ENCODE peak calls at places on chromosomes 12 and 14, in seven cellular contexts. B, K, T, H, G, V and J are unnamed samples.

GRCh38 chr14:65255583-65256443 is 153.5 kb upstream of the MAX start:
- DNase-seq in B (no peak), K (no peak), T (peak), H (peak), G (no peak), V (no peak), J (no peak)

GRCh38 chr12:19971396-19971802 is 396.9 kb upstream of the PDE3A start:
- DNase-seq in B (no peak), K (no peak), T (peak), H (peak), G (peak), V (no peak), J (no peak)

GRCh38 chr14:73097421-73097820 is 38.9 kb upstream of the PSEN1 start:
- DNase-seq in B (no peak), K (no peak), T (no peak), H (no peak), G (no peak), V (no peak), J (no peak)

GRCh38 chr14:99318959-99319295 is 46.9 kb upstream of the BCL11B start:
- DNase-seq in B (no peak), K (no peak), T (no peak), H (no peak), G (no peak), V (no peak), J (no peak)

GRCh38 chr14:36275741-36276140 is 44.7 kb downstream of the MBIP start:
- DNase-seq in B (no peak), K (no peak), T (peak), H (no peak), G (no peak), V (no peak), J (no peak)

GRCh38 chr12:119613319-119613936 is 19.9 kb downstream of the TMEM233 start:
- DNase-seq in B (no peak), K (no peak), T (no peak), H (no peak), G (no peak), V (no peak), J (no peak)

GRCh38 chr12:60921541-60921940 is 1325.7 kb downstream of the SLC16A7 start:
- DNase-seq in B (no peak), K (no peak), T (no peak), H (no peak), G (no peak), V (no peak), J (no peak)

GRCh38 chr12:495466-495865 is 35.7 kb downstream of the B4GALNT3 start:
- DNase-seq in B (no peak), K (no peak), T (no peak), H (no peak), G (no peak), V (no peak), J (no peak)

GRCh38 chr12:70094467-70094866 is 148.8 kb upstream of the CNOT2 start:
- DNase-seq in B (no peak), K (no peak), T (no peak), H (no peak), G (no peak), V (no peak), J (no peak)

GRCh38 chr12:111093428-111094142 is 173.2 kb upstream of the MYL2 start:
- DNase-seq in B (peak), K (no peak), T (no peak), H (no peak), G (no peak), V (no peak), J (no peak)

GRCh38 chr12:95789126-95790024 is 1.2 kb downstream of the NTN4 start:
- DNase-seq in B (no peak), K (peak), T (peak), H (peak), G (no peak), V (peak), J (no peak)

GRCh38 chr12:43338848-43339526 is 213.0 kb downstream of the ADAMTS20 start:
- DNase-seq in B (no peak), K (no peak), T (peak), H (no peak), G (peak), V (no peak), J (no peak)

GRCh38 chr14:41718477-41719166 is 111.9 kb downstream of the LRFN5 start:
- DNase-seq in B (no peak), K (no peak), T (no peak), H (no peak), G (no peak), V (no peak), J (no peak)

GRCh38 chr12:68428724-68429580 is 96.8 kb upstream of the MDM1 start:
- DNase-seq in B (no peak), K (no peak), T (no peak), H (no peak), G (peak), V (no peak), J (no peak)

GRCh38 chr14:54902143-54902520 is 494 bp downstream of the GCH1 start:
- DNase-seq in B (peak), K (peak), T (peak), H (peak), G (peak), V (peak), J (peak)

GRCh38 chr14:104138098-104138890 is at the start of gene KIF26A:
- DNase-seq in B (no peak), K (peak), T (peak), H (peak), G (no peak), V (peak), J (peak)

GRCh38 chr12:112111931-112112330 is 3.3 kb upstream of the NAA25 start:
- DNase-seq in B (no peak), K (no peak), T (no peak), H (no peak), G (no peak), V (no peak), J (no peak)

GRCh38 chr12:86669010-86669409 is 412.8 kb upstream of the MGAT4C start:
- DNase-seq in B (no peak), K (no peak), T (no peak), H (no peak), G (no peak), V (peak), J (no peak)

GRCh38 chr14:53949201-53949600 is 7.4 kb downstream of the BMP4 start:
- DNase-seq in B (no peak), K (no peak), T (no peak), H (no peak), G (no peak), V (no peak), J (no peak)

GRCh38 chr12:4148418-4149056 is 125.0 kb upstream of the CCND2 start:
- DNase-seq in B (no peak), K (peak), T (no peak), H (no peak), G (no peak), V (peak), J (peak)

GRCh38 chr12:63003223-63003819 is 68.4 kb upstream of the PPM1H start:
- DNase-seq in B (no peak), K (no peak), T (no peak), H (no peak), G (no peak), V (no peak), J (no peak)

GRCh38 chr14:77302926-77303325 is 17.8 kb downstream of the POMT2 start:
- DNase-seq in B (no peak), K (no peak), T (no peak), H (no peak), G (peak), V (no peak), J (peak)

GRCh38 chr14:44589180-44589579 is 82.1 kb upstream of the FSCB start:
- DNase-seq in B (no peak), K (no peak), T (no peak), H (no peak), G (no peak), V (no peak), J (no peak)

GRCh38 chr14:51554953-51555352 is 96.8 kb upstream of the FRMD6 start:
- DNase-seq in B (no peak), K (no peak), T (peak), H (no peak), G (peak), V (no peak), J (no peak)

GRCh38 chr12:52027085-52027843 is 20.5 kb downstream of the TAMALIN start:
- DNase-seq in B (no peak), K (no peak), T (no peak), H (no peak), G (no peak), V (peak), J (no peak)

GRCh38 chr14:20469890-20470858 is 968 bp downstream of the PNP start:
- DNase-seq in B (peak), K (no peak), T (peak), H (peak), G (peak), V (no peak), J (peak)

GRCh38 chr12:71439362-71439612 is 311 bp upstream of the LGR5 start:
- DNase-seq in B (no peak), K (no peak), T (no peak), H (no peak), G (no peak), V (no peak), J (no peak)

GRCh38 chr12:21934173-21934572 is 7.1 kb downstream of the ABCC9 start:
- DNase-seq in B (no peak), K (no peak), T (no peak), H (no peak), G (no peak), V (no peak), J (no peak)

GRCh38 chr12:91778938-91779400 is 366.7 kb downstream of the BTG1 start:
- DNase-seq in B (peak), K (no peak), T (no peak), H (no peak), G (peak), V (no peak), J (peak)

GRCh38 chr14:63180017-63180416 is 24.2 kb upstream of the RHOJ start:
- DNase-seq in B (no peak), K (peak), T (no peak), H (no peak), G (peak), V (peak), J (no peak)

GRCh38 chr14:93047661-93048060 is 68.1 kb downstream of the ITPK1 start:
- DNase-seq in B (no peak), K (no peak), T (no peak), H (no peak), G (peak), V (peak), J (no peak)

GRCh38 chr14:75417674-75418073 is 10.1 kb upstream of the JDP2 start:
- DNase-seq in B (no peak), K (no peak), T (no peak), H (no peak), G (peak), V (no peak), J (no peak)